ENCODE peak calls at places on chromosome 22, in six cellular contexts. One of them, this sample, is unnamed.

GRCh38 chr22:25698986-25699385 is 43.0 kb upstream of the MYO18B start:
- DNase-seq in DMS153: no peak
- DNase-seq in testis: no peak
- DNase-seq in stimulated activated CD4-positive, alpha-beta T cell treated with anti-CD3 and anti-CD28 coated beads, TNF-alpha, amount 100 ng/mL, for 1 hour: no peak
- DNase-seq in substantia nigra: no peak
- DNase-seq in stimulated activated CD8-positive, alpha-beta memory T cell treated with anti-CD3 and anti-CD28 coated beads, Interleukin-15, amount 100 ng/mL, for 1 hour: no peak
- DNase-seq in this sample: no peak

GRCh38 chr22:38706101-38706884 is 549 bp downstream of the GTPBP1 start:
- DNase-seq in stimulated activated CD8-positive, alpha-beta memory T cell treated with anti-CD3 and anti-CD28 coated beads, Interleukin-15, amount 100 ng/mL, for 1 hour: no peak
- DNase-seq in stimulated activated CD4-positive, alpha-beta T cell treated with anti-CD3 and anti-CD28 coated beads, TNF-alpha, amount 100 ng/mL, for 1 hour: no peak
- DNase-seq in DMS153: no peak
- DNase-seq in testis: peak
- DNase-seq in substantia nigra: peak
- DNase-seq in this sample: no peak

GRCh38 chr22:29156507-29156906 is 49.2 kb upstream of the EMID1 start:
- DNase-seq in DMS153: no peak
- DNase-seq in substantia nigra: no peak
- DNase-seq in testis: no peak
- DNase-seq in stimulated activated CD4-positive, alpha-beta T cell treated with anti-CD3 and anti-CD28 coated beads, TNF-alpha, amount 100 ng/mL, for 1 hour: no peak
- DNase-seq in stimulated activated CD8-positive, alpha-beta memory T cell treated with anti-CD3 and anti-CD28 coated beads, Interleukin-15, amount 100 ng/mL, for 1 hour: no peak
- DNase-seq in this sample: peak

GRCh38 chr22:21865041-21865440 is 2.4 kb downstream of the MAPK1 start:
- DNase-seq in stimulated activated CD8-positive, alpha-beta memory T cell treated with anti-CD3 and anti-CD28 coated beads, Interleukin-15, amount 100 ng/mL, for 1 hour: no peak
- DNase-seq in stimulated activated CD4-positive, alpha-beta T cell treated with anti-CD3 and anti-CD28 coated beads, TNF-alpha, amount 100 ng/mL, for 1 hour: no peak
- DNase-seq in substantia nigra: peak
- DNase-seq in testis: peak
- DNase-seq in DMS153: no peak
- DNase-seq in this sample: no peak

GRCh38 chr22:47043835-47044721 is 281.6 kb downstream of the TBC1D22A start:
- DNase-seq in stimulated activated CD8-positive, alpha-beta memory T cell treated with anti-CD3 and anti-CD28 coated beads, Interleukin-15, amount 100 ng/mL, for 1 hour: no peak
- DNase-seq in substantia nigra: no peak
- DNase-seq in testis: no peak
- DNase-seq in DMS153: peak
- DNase-seq in stimulated activated CD4-positive, alpha-beta T cell treated with anti-CD3 and anti-CD28 coated beads, TNF-alpha, amount 100 ng/mL, for 1 hour: no peak
- DNase-seq in this sample: no peak

GRCh38 chr22:29032014-29032475 is 29.6 kb downstream of the C22orf31 start:
- DNase-seq in DMS153: no peak
- DNase-seq in substantia nigra: no peak
- DNase-seq in testis: no peak
- DNase-seq in stimulated activated CD4-positive, alpha-beta T cell treated with anti-CD3 and anti-CD28 coated beads, TNF-alpha, amount 100 ng/mL, for 1 hour: no peak
- DNase-seq in stimulated activated CD8-positive, alpha-beta memory T cell treated with anti-CD3 and anti-CD28 coated beads, Interleukin-15, amount 100 ng/mL, for 1 hour: no peak
- DNase-seq in this sample: no peak

GRCh38 chr22:48758905-48759875 is 1068.5 kb downstream of the BRD1 start:
- DNase-seq in testis: peak
- DNase-seq in stimulated activated CD4-positive, alpha-beta T cell treated with anti-CD3 and anti-CD28 coated beads, TNF-alpha, amount 100 ng/mL, for 1 hour: no peak
- DNase-seq in substantia nigra: no peak
- DNase-seq in stimulated activated CD8-positive, alpha-beta memory T cell treated with anti-CD3 and anti-CD28 coated beads, Interleukin-15, amount 100 ng/mL, for 1 hour: no peak
- DNase-seq in DMS153: no peak
- DNase-seq in this sample: peak

GRCh38 chr22:27801616-27802388 is at the start of gene MN1:
- DNase-seq in stimulated activated CD8-positive, alpha-beta memory T cell treated with anti-CD3 and anti-CD28 coated beads, Interleukin-15, amount 100 ng/mL, for 1 hour: peak
- DNase-seq in DMS153: no peak
- DNase-seq in stimulated activated CD4-positive, alpha-beta T cell treated with anti-CD3 and anti-CD28 coated beads, TNF-alpha, amount 100 ng/mL, for 1 hour: no peak
- DNase-seq in testis: peak
- DNase-seq in substantia nigra: peak
- DNase-seq in this sample: no peak

GRCh38 chr22:28018461-28018927 is 99.4 kb upstream of the PITPNB start:
- DNase-seq in stimulated activated CD4-positive, alpha-beta T cell treated with anti-CD3 and anti-CD28 coated beads, TNF-alpha, amount 100 ng/mL, for 1 hour: no peak
- DNase-seq in testis: no peak
- DNase-seq in stimulated activated CD8-positive, alpha-beta memory T cell treated with anti-CD3 and anti-CD28 coated beads, Interleukin-15, amount 100 ng/mL, for 1 hour: no peak
- DNase-seq in DMS153: no peak
- DNase-seq in substantia nigra: no peak
- DNase-seq in this sample: peak

GRCh38 chr22:30381250-30381649 is 6.0 kb downstream of the RNF215 start:
- DNase-seq in DMS153: no peak
- DNase-seq in stimulated activated CD8-positive, alpha-beta memory T cell treated with anti-CD3 and anti-CD28 coated beads, Interleukin-15, amount 100 ng/mL, for 1 hour: no peak
- DNase-seq in substantia nigra: no peak
- DNase-seq in stimulated activated CD4-positive, alpha-beta T cell treated with anti-CD3 and anti-CD28 coated beads, TNF-alpha, amount 100 ng/mL, for 1 hour: no peak
- DNase-seq in testis: no peak
- DNase-seq in this sample: no peak

GRCh38 chr22:37752189-37753061 is 55.3 kb upstream of the GCAT start:
- DNase-seq in testis: peak
- DNase-seq in DMS153: peak
- DNase-seq in stimulated activated CD4-positive, alpha-beta T cell treated with anti-CD3 and anti-CD28 coated beads, TNF-alpha, amount 100 ng/mL, for 1 hour: no peak
- DNase-seq in substantia nigra: peak
- DNase-seq in stimulated activated CD8-positive, alpha-beta memory T cell treated with anti-CD3 and anti-CD28 coated beads, Interleukin-15, amount 100 ng/mL, for 1 hour: no peak
- DNase-seq in this sample: no peak

GRCh38 chr22:46057762-46058420 is 80.9 kb upstream of the WNT7B start:
- DNase-seq in stimulated activated CD4-positive, alpha-beta T cell treated with anti-CD3 and anti-CD28 coated beads, TNF-alpha, amount 100 ng/mL, for 1 hour: no peak
- DNase-seq in DMS153: peak
- DNase-seq in stimulated activated CD8-positive, alpha-beta memory T cell treated with anti-CD3 and anti-CD28 coated beads, Interleukin-15, amount 100 ng/mL, for 1 hour: no peak
- DNase-seq in substantia nigra: no peak
- DNase-seq in testis: peak
- DNase-seq in this sample: peak

GRCh38 chr22:20298803-20299735 is 20.8 kb downstream of the DGCR6L start:
- DNase-seq in DMS153: peak
- DNase-seq in substantia nigra: peak
- DNase-seq in stimulated activated CD8-positive, alpha-beta memory T cell treated with anti-CD3 and anti-CD28 coated beads, Interleukin-15, amount 100 ng/mL, for 1 hour: peak
- DNase-seq in testis: peak
- DNase-seq in stimulated activated CD4-positive, alpha-beta T cell treated with anti-CD3 and anti-CD28 coated beads, TNF-alpha, amount 100 ng/mL, for 1 hour: peak
- DNase-seq in this sample: no peak

GRCh38 chr22:26549902-26550497 is 37.7 kb upstream of the TFIP11 start:
- DNase-seq in stimulated activated CD4-positive, alpha-beta T cell treated with anti-CD3 and anti-CD28 coated beads, TNF-alpha, amount 100 ng/mL, for 1 hour: no peak
- DNase-seq in substantia nigra: no peak
- DNase-seq in stimulated activated CD8-positive, alpha-beta memory T cell treated with anti-CD3 and anti-CD28 coated beads, Interleukin-15, amount 100 ng/mL, for 1 hour: no peak
- DNase-seq in DMS153: no peak
- DNase-seq in testis: no peak
- DNase-seq in this sample: no peak

GRCh38 chr22:42799462-42800405 is 57.3 kb downstream of the ARFGAP3 start:
- DNase-seq in DMS153: peak
- DNase-seq in substantia nigra: no peak
- DNase-seq in stimulated activated CD4-positive, alpha-beta T cell treated with anti-CD3 and anti-CD28 coated beads, TNF-alpha, amount 100 ng/mL, for 1 hour: no peak
- DNase-seq in stimulated activated CD8-positive, alpha-beta memory T cell treated with anti-CD3 and anti-CD28 coated beads, Interleukin-15, amount 100 ng/mL, for 1 hour: no peak
- DNase-seq in testis: peak
- DNase-seq in this sample: no peak

GRCh38 chr22:42080287-42080686 is 787 bp downstream of the SMDT1 start:
- DNase-seq in stimulated activated CD8-positive, alpha-beta memory T cell treated with anti-CD3 and anti-CD28 coated beads, Interleukin-15, amount 100 ng/mL, for 1 hour: no peak
- DNase-seq in testis: peak
- DNase-seq in DMS153: no peak
- DNase-seq in substantia nigra: peak
- DNase-seq in stimulated activated CD4-positive, alpha-beta T cell treated with anti-CD3 and anti-CD28 coated beads, TNF-alpha, amount 100 ng/mL, for 1 hour: no peak
- DNase-seq in this sample: no peak

GRCh38 chr22:26199665-26200064 is 30.4 kb downstream of the SEZ6L start:
- DNase-seq in stimulated activated CD4-positive, alpha-beta T cell treated with anti-CD3 and anti-CD28 coated beads, TNF-alpha, amount 100 ng/mL, for 1 hour: no peak
- DNase-seq in substantia nigra: no peak
- DNase-seq in stimulated activated CD8-positive, alpha-beta memory T cell treated with anti-CD3 and anti-CD28 coated beads, Interleukin-15, amount 100 ng/mL, for 1 hour: no peak
- DNase-seq in DMS153: no peak
- DNase-seq in testis: no peak
- DNase-seq in this sample: no peak